ENCODE peak calls at places on chromosomes 13 and 19, in seven cellular contexts. N, Y, H, C, X, Q and P are unnamed samples.

GRCh38 chr13:35881360-35881759 is 249.8 kb downstream of the DCLK1 start:
- DNase-seq in X (no peak), Y (no peak), H (peak; percentile 43), Q (no peak), C (no peak), N (no peak), P (no peak)

GRCh38 chr19:11420429-11420893 is 1.3 kb upstream of the RGL3 start:
- DNase-seq in Y (no peak), N (no peak), H (peak; percentile 63), X (no peak), Q (no peak), C (no peak), P (no peak)

GRCh38 chr19:14432817-14433453 is at the start of gene PKN1:
- DNase-seq in N (no peak), H (peak; percentile 46), C (no peak), Y (no peak), Q (peak; percentile 31), X (no peak), P (peak; percentile 38)

GRCh38 chr13:26971990-26972888 is 199.4 kb downstream of the USP12 start:
- DNase-seq in N (no peak), Q (peak; percentile 7), C (no peak), X (no peak), H (peak; percentile 29), Y (no peak), P (peak; percentile 73)

GRCh38 chr13:41568990-41569387 is 111.6 kb downstream of the RGCC start:
- DNase-seq in X (no peak), Q (no peak), N (no peak), C (no peak), H (peak; percentile 71), Y (no peak), P (no peak)

GRCh38 chr13:104577029-104577820 is 1511.0 kb upstream of the SLC10A2 start:
- DNase-seq in H (peak; percentile 74), Q (no peak), Y (no peak), N (no peak), X (no peak), C (no peak), P (no peak)

GRCh38 chr19:48543121-48543710 is 8.8 kb upstream of the SULT2B1 start:
- DNase-seq in Q (no peak), N (peak; percentile 85), C (no peak), X (no peak), H (peak; percentile 54), Y (no peak), P (peak; percentile 29)

GRCh38 chr13:109494955-109495354 is 291.4 kb downstream of the IRS2 start:
- DNase-seq in N (no peak), Q (no peak), Y (no peak), X (no peak), H (peak; percentile 89), C (no peak), P (no peak)

GRCh38 chr13:98318263-98318878 is 141.3 kb upstream of the RNF113B start:
- DNase-seq in H (no peak), X (no peak), C (no peak), Y (no peak), N (no peak), Q (no peak), P (no peak)

GRCh38 chr19:16820056-16820455 is 9.1 kb upstream of the SIN3B start:
- DNase-seq in X (no peak), H (no peak), Y (no peak), Q (no peak), C (no peak), N (no peak), P (no peak)

GRCh38 chr13:97911311-97912138 is 42.0 kb upstream of the IPO5 start:
- DNase-seq in Y (no peak), X (no peak), H (peak; percentile 22), C (no peak), Q (no peak), N (no peak), P (peak; percentile 15)

GRCh38 chr13:97248243-97248642 is 26.1 kb downstream of the MBNL2 start:
- DNase-seq in C (no peak), N (no peak), Y (no peak), Q (no peak), H (no peak), X (no peak), P (no peak)

GRCh38 chr19:45767410-45767880 is 1.6 kb downstream of the SIX5 start:
- DNase-seq in N (peak; percentile 83), Q (no peak), X (no peak), H (peak; percentile 93), C (no peak), Y (peak; percentile 72), P (peak; percentile 86)

GRCh38 chr19:14395710-14396338 is 14.6 kb downstream of the ADGRE5 start:
- DNase-seq in N (no peak), X (no peak), H (no peak), Y (no peak), Q (no peak), C (no peak), P (no peak)

GRCh38 chr13:61024046-61024445 is 391.6 kb downstream of the PCDH20 start:
- DNase-seq in Y (no peak), Q (no peak), N (no peak), X (no peak), C (no peak), H (no peak), P (no peak)

GRCh38 chr13:50224534-50224933 is 209.3 kb downstream of the KCNRG start:
- DNase-seq in N (no peak), C (no peak), H (peak; percentile 57), Q (no peak), Y (no peak), X (no peak), P (no peak)

GRCh38 chr13:102977471-102977870 is 88.7 kb downstream of the SLC10A2 start:
- DNase-seq in Q (no peak), N (no peak), X (no peak), H (peak; percentile 10), C (no peak), Y (no peak), P (no peak)

GRCh38 chr19:5459360-5459759 is 4.1 kb downstream of the ZNRF4 start:
- DNase-seq in X (no peak), H (peak; percentile 39), Y (no peak), C (no peak), Q (no peak), N (no peak), P (no peak)

GRCh38 chr13:38656699-38657098 is 30.2 kb upstream of the FREM2 start:
- DNase-seq in Q (no peak), C (no peak), N (no peak), H (no peak), Y (no peak), X (no peak), P (peak; percentile 60)

GRCh38 chr13:59879281-59879680 is 284.4 kb downstream of the DIAPH3 start:
- DNase-seq in C (no peak), N (no peak), H (peak; percentile 5), X (no peak), Y (no peak), Q (no peak), P (no peak)

GRCh38 chr13:100828226-100828625 is 153.6 kb upstream of the TMTC4 start:
- DNase-seq in Y (no peak), N (no peak), H (peak; percentile 3), C (no peak), X (no peak), Q (no peak), P (no peak)
- TF ChIP-seq CTCF in Y (no peak), N (no peak), H (no peak), C (no peak), X (no peak), Q (no peak), P (no peak)

GRCh38 chr13:64755961-64756360 is 2474.2 kb downstream of the PCDH9 start:
- DNase-seq in Y (no peak), Q (no peak), N (no peak), C (no peak), X (no peak), H (peak; percentile 25), P (no peak)
- TF ChIP-seq CTCF in Y (no peak), Q (no peak), N (no peak), C (no peak), X (no peak), H (no peak), P (no peak)

DNA sequence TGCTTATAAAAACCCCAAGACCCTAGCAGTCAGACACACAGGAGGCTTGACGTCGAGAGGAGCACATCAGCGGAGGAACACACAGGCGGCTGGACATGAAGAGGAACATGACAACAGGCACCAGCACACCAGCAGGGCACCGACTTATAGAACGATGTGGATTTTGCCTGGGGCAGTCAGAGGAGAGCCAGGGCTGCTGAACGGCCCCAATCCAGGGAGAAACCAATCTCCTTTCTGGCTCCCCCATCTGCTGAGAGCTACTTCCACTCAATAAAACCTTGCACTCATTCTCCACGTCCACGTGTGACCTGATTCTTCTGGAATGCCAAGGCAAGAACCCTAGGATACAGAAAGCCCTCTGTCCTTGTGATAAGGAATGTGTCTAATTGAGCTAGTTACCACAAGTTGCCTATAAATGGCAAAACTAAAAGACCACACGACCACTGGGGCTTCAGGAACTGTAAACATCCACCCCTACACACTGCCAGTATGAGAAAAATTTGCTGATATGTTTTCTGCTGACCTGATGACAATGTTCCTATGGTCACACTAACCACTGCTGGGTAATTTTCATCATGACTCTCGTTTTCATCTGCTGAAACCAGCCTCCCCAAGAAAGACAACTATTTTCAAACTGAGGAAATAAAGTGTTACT is 35.8 kb upstream of the CEACAM21 start:
- DNase-seq in N (no peak), X (no peak), Q (no peak), Y (no peak), C (no peak), H (peak; percentile 19), P (no peak)
- TF ChIP-seq CTCF in N (no peak), X (no peak), Q (no peak), Y (no peak), C (no peak), H (no peak), P (no peak)

GRCh38 chr13:72570019-72570418 is 157.4 kb downstream of the MZT1 start:
- DNase-seq in H (no peak), Y (no peak), C (no peak), X (no peak), N (no peak), Q (no peak), P (no peak)

GRCh38 chr13:72561791-72562190 is 165.6 kb downstream of the MZT1 start:
- DNase-seq in C (no peak), Y (no peak), Q (no peak), H (no peak), X (no peak), N (no peak), P (no peak)

GRCh38 chr13:72567566-72567965 is 159.9 kb downstream of the MZT1 start:
- DNase-seq in Y (no peak), H (no peak), N (no peak), Q (no peak), X (no peak), C (no peak), P (no peak)

GRCh38 chr13:72562686-72563085 is 164.7 kb downstream of the MZT1 start:
- DNase-seq in H (no peak), X (no peak), N (no peak), Y (no peak), Q (no peak), C (no peak), P (no peak)

GRCh38 chr13:72565893-72566292 is 161.5 kb downstream of the MZT1 start:
- DNase-seq in Q (no peak), C (no peak), N (no peak), H (peak; percentile 39), Y (no peak), X (no peak), P (no peak)
- TF ChIP-seq CTCF in Q (no peak), C (peak; percentile 31), N (no peak), H (peak; percentile 60), Y (peak; percentile 67), X (no peak), P (peak; percentile 66)

GRCh38 chr13:112392719-112393118 is 16.6 kb downstream of the SPACA7 start:
- DNase-seq in X (no peak), H (no peak), Y (no peak), C (no peak), N (no peak), Q (no peak), P (no peak)
- TF ChIP-seq CTCF in X (no peak), H (no peak), Y (no peak), C (no peak), N (no peak), Q (no peak), P (no peak)